ENCODE peak calls at places on chromosomes 4 and X, in ten cellular contexts. I, E, J, Q, T, W, C, A, U and X are unnamed samples.

GRCh38 chr4:54318904-54319303 is 89.8 kb downstream of the PDGFRA start:
- DNase-seq in I (no peak), E (peak; percentile 79), J (no peak), Q (peak; percentile 22), T (no peak), W (no peak), C (no peak), A (peak; percentile 29), U (peak; percentile 76), X (peak; percentile 16)

GRCh38 chrX:16114640-16115039 is 8.7 kb upstream of the GRPR start:
- DNase-seq in I (no peak), E (peak; percentile 25), J (no peak), Q (peak; percentile 75), T (no peak), W (no peak), C (no peak), A (no peak), U (peak; percentile 63), X (peak; percentile 69)

GRCh38 chr4:184792334-184792733 is 33.4 kb downstream of the ACSL1 start:
- DNase-seq in I (no peak), E (no peak), J (no peak), Q (peak; percentile 38), T (no peak), W (no peak), C (no peak), A (no peak), U (no peak), X (no peak)

GRCh38 chr4:25020240-25020639 is 10.5 kb downstream of the LGI2 start:
- DNase-seq in I (no peak), E (no peak), J (no peak), Q (no peak), T (no peak), W (no peak), C (no peak), A (no peak), U (peak; percentile 63), X (peak; percentile 37)

GRCh38 chr4:138158746-138159297 is 83.3 kb downstream of the SLC7A11 start:
- DNase-seq in I (no peak), E (no peak), J (no peak), Q (peak; percentile 81), T (no peak), W (no peak), C (no peak), A (no peak), U (peak; percentile 51), X (peak; percentile 77)

GRCh38 chr4:134560728-134561127 is 359.1 kb upstream of the PABPC4L start:
- DNase-seq in I (no peak), E (no peak), J (no peak), Q (no peak), T (no peak), W (no peak), C (no peak), A (no peak), U (no peak), X (no peak)

GRCh38 chr4:45063701-45064100 is 337.3 kb upstream of the GNPDA2 start:
- DNase-seq in I (no peak), E (no peak), J (no peak), Q (no peak), T (no peak), W (no peak), C (no peak), A (no peak), U (no peak), X (no peak)

GRCh38 chr4:83644677-83645639 is 109.0 kb downstream of the GPAT3 start:
- DNase-seq in I (no peak), E (peak; percentile 70), J (no peak), Q (peak; percentile 18), T (no peak), W (no peak), C (no peak), A (peak; percentile 52), U (peak; percentile 82), X (peak; percentile 38)

GRCh38 chr4:86159216-86159615 is 200.6 kb downstream of the MAPK10 start:
- DNase-seq in I (no peak), E (no peak), J (no peak), Q (no peak), T (no peak), W (no peak), C (no peak), A (no peak), U (no peak), X (no peak)

GRCh38 chr4:41122775-41123174 is 91.6 kb downstream of the APBB2 start:
- DNase-seq in I (no peak), E (no peak), J (no peak), Q (no peak), T (no peak), W (no peak), C (no peak), A (no peak), U (no peak), X (no peak)

GRCh38 chr4:87038837-87039715 is 104.3 kb downstream of the AFF1 start:
- DNase-seq in I (peak; percentile 88), E (peak; percentile 47), J (peak; percentile 72), Q (peak; percentile 94), T (no peak), W (no peak), C (peak; percentile 92), A (no peak), U (peak; percentile 78), X (peak; percentile 88)

GRCh38 chr4:152709675-152710438 is 30.1 kb upstream of the TMEM154 start:
- DNase-seq in I (no peak), E (peak; percentile 31), J (no peak), Q (peak; percentile 42), T (no peak), W (no peak), C (no peak), A (no peak), U (peak; percentile 39), X (no peak)

GRCh38 chrX:41002021-41002420 is 83.2 kb upstream of the USP9X start:
- DNase-seq in I (no peak), E (no peak), J (no peak), Q (no peak), T (no peak), W (no peak), C (no peak), A (peak; percentile 64), U (no peak), X (no peak)

GRCh38 chrX:43860646-43861370 is 21.4 kb downstream of the MAOB start:
- DNase-seq in I (no peak), E (no peak), J (no peak), Q (peak; percentile 59), T (no peak), W (no peak), C (no peak), A (peak; percentile 81), U (peak; percentile 73), X (no peak)

GRCh38 chrX:38694394-38694793 is 106.9 kb upstream of the MID1IP1 start:
- DNase-seq in I (no peak), E (no peak), J (no peak), Q (no peak), T (no peak), W (no peak), C (no peak), A (no peak), U (no peak), X (no peak)

GRCh38 chr4:4693258-4693657 is 151.4 kb upstream of the STX18 start:
- DNase-seq in I (no peak), E (peak; percentile 75), J (no peak), Q (peak; percentile 12), T (no peak), W (no peak), C (no peak), A (peak; percentile 66), U (no peak), X (no peak)

GRCh38 chrX:115968436-115969252 is 201.9 kb upstream of the AGTR2 start:
- DNase-seq in I (peak; percentile 82), E (no peak), J (no peak), Q (peak; percentile 8), T (peak; percentile 60), W (peak; percentile 76), C (no peak), A (no peak), U (peak; percentile 72), X (no peak)
- TF ChIP-seq CTCF in I (no peak), E (no peak), J (no peak), Q (no peak), T (no peak), W (no peak), C (no peak), A (no peak), U (peak; percentile 15), X (no peak)

GRCh38 chrX:106619797-106620196 is 8.0 kb downstream of the RADX start:
- DNase-seq in I (no peak), E (peak; percentile 10), J (no peak), Q (no peak), T (no peak), W (no peak), C (no peak), A (no peak), U (peak; percentile 15), X (no peak)
- TF ChIP-seq CTCF in I (no peak), E (peak; percentile 32), J (no peak), Q (peak; percentile 39), T (no peak), W (no peak), C (no peak), A (peak; percentile 28), U (peak; percentile 50), X (peak; percentile 51)

DNA sequence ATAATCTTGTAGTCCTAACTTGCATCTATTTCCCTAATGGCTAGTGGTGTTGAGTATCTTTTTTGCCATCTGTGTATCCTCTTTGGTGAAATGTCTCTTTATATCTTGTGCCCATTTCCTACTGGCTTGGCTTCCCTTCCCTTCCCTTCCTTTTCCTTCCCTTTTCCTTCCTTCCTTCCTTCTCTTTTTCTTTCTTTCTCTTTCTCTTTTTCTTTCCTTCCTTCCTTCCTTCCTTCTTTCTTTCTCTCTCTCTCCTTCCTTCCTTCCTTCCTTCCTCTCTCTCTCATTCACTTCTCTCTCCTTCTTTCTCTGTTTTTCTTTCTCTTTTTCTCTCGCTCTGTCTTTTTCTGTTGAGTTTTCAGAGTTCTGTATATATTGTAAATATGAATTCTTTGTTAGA is 61.5 kb upstream of the SLC4A4 start:
- DNase-seq in I (no peak), E (no peak), J (no peak), Q (no peak), T (no peak), W (no peak), C (no peak), A (no peak), U (no peak), X (no peak)
- TF ChIP-seq CTCF in I (no peak), E (no peak), J (no peak), Q (no peak), T (no peak), W (no peak), C (no peak), A (no peak), U (no peak), X (no peak)

DNA sequence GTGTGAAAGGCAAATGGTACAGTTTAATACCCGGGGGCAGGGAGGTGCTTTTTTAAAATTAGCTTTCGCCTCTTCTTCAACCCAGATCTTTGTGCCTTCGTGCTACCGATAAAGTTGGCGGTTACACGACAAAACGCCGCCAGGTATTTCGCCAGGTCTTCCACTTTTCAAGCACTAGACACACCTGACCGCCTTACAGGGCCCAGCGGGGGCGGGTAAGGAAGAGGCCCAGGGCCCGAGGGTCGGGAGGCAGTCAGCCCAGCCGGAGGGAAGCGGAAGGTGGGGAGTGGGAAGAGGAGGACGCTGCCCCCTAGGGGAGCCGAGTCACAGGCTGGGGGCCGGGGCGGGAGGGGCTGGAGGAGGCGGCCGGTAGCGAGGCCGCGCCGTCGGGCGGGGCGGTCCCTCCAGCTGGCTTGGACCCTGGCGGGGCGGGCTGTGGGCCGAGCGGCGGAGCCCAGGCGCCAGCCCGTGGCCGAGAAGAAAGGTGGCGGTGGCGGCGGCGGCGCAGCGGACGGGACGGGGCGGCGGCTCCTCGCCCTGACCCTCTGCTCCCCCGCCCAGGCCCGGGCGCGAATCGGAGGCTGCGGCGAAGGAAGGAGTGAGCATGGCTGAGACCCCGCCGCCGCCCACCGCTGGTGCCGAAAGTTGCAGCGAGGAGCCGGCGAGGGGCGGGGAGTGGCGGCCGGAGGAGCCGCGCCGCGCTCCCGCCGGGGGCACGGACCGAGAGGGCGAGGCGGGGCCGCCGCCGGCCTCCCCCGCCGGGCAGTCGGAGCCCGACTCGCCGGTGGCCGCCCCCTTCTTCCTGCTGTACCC is 16.2 kb downstream of the UTP3 start:
- DNase-seq in I (peak; percentile 90), E (peak; percentile 82), J (no peak), Q (peak; percentile 61), T (peak; percentile 89), W (peak; percentile 95), C (peak; percentile 85), A (peak; percentile 67), U (peak; percentile 71), X (peak; percentile 23)
- TF ChIP-seq CTCF in I (peak; percentile 31), E (peak; percentile 47), J (peak; percentile 33), Q (no peak), T (no peak), W (peak; percentile 29), C (peak; percentile 21), A (peak; percentile 85), U (peak; percentile 27), X (peak; percentile 69)